ENCODE peak calls at places on chromosomes 5 and 9, in eight cellular contexts. R, P, V, G, T, E, O and Y are unnamed samples.

GRCh38 chr5:132746592-132747063 is 598 bp upstream of the CCNI2 start:
- DNase-seq in R (no peak), P (no peak), V (no peak), G (no peak), T (no peak), E (no peak), O (peak; percentile 93), Y (no peak)

GRCh38 chr5:11590475-11590874 is 313.8 kb downstream of the CTNND2 start:
- DNase-seq in R (no peak), P (no peak), V (no peak), G (no peak), T (no peak), E (no peak), O (no peak), Y (no peak)

GRCh38 chr5:33509036-33509435 is 68.3 kb downstream of the TARS1 start:
- DNase-seq in R (peak; percentile 62), P (no peak), V (no peak), G (no peak), T (no peak), E (no peak), O (no peak), Y (no peak)

GRCh38 chr5:43997647-43998251 is 391.5 kb downstream of the FGF10 start:
- DNase-seq in R (peak; percentile 70), P (no peak), V (no peak), G (no peak), T (no peak), E (no peak), O (no peak), Y (no peak)

GRCh38 chr5:33170414-33170813 is 270.4 kb upstream of the TARS1 start:
- DNase-seq in R (no peak), P (no peak), V (no peak), G (no peak), T (no peak), E (no peak), O (no peak), Y (no peak)

GRCh38 chr9:81092057-81092456 is 597.3 kb downstream of the TLE1 start:
- DNase-seq in R (peak; percentile 23), P (no peak), V (no peak), G (no peak), T (no peak), E (no peak), O (no peak), Y (no peak)

GRCh38 chr9:133935328-133936040 is 56.6 kb downstream of the VAV2 start:
- DNase-seq in R (peak; percentile 70), P (peak; percentile 70), V (no peak), G (no peak), T (no peak), E (no peak), O (no peak), Y (no peak)

GRCh38 chr5:143977891-143978448 is 166.0 kb downstream of the HMHB1 start:
- DNase-seq in R (no peak), P (no peak), V (no peak), G (no peak), T (no peak), E (no peak), O (no peak), Y (no peak)

GRCh38 chr9:124855944-124856773 is 2.9 kb downstream of the WDR38 start:
- DNase-seq in R (no peak), P (no peak), V (no peak), G (no peak), T (no peak), E (peak; percentile 53), O (peak; percentile 93), Y (peak; percentile 86)

GRCh38 chr5:10376530-10376929 is 23.0 kb downstream of the MARCHF6 start:
- DNase-seq in R (no peak), P (no peak), V (no peak), G (no peak), T (no peak), E (no peak), O (no peak), Y (peak; percentile 22)

GRCh38 chr5:146703899-146704298 is 174.7 kb downstream of the PPP2R2B start:
- DNase-seq in R (no peak), P (no peak), V (no peak), G (no peak), T (no peak), E (no peak), O (no peak), Y (no peak)

GRCh38 chr5:123951204-123951977 is 439.4 kb downstream of the CSNK1G3 start:
- DNase-seq in R (peak; percentile 96), P (no peak), V (no peak), G (no peak), T (no peak), E (no peak), O (no peak), Y (no peak)

GRCh38 chr5:143955140-143955539 is 143.2 kb downstream of the HMHB1 start:
- DNase-seq in R (peak; percentile 63), P (no peak), V (no peak), G (no peak), T (no peak), E (no peak), O (no peak), Y (no peak)

GRCh38 chr9:121576281-121577075 is 75.0 kb upstream of the DAB2IP start:
- DNase-seq in R (no peak), P (no peak), V (no peak), G (no peak), T (no peak), E (no peak), O (peak; percentile 69), Y (peak; percentile 64)

GRCh38 chr9:124019771-124020519 is 8.4 kb downstream of the LHX2 start:
- DNase-seq in R (no peak), P (no peak), V (no peak), G (peak; percentile 53), T (no peak), E (no peak), O (no peak), Y (no peak)

GRCh38 chr5:59187772-59188347 is 605.0 kb downstream of the RAB3C start:
- DNase-seq in R (peak; percentile 72), P (no peak), V (no peak), G (no peak), T (no peak), E (no peak), O (no peak), Y (peak; percentile 23)

GRCh38 chr9:136228107-136228875 is 17.3 kb downstream of the QSOX2 start:
- DNase-seq in R (peak; percentile 89), P (no peak), V (no peak), G (no peak), T (no peak), E (no peak), O (no peak), Y (no peak)

DNA sequence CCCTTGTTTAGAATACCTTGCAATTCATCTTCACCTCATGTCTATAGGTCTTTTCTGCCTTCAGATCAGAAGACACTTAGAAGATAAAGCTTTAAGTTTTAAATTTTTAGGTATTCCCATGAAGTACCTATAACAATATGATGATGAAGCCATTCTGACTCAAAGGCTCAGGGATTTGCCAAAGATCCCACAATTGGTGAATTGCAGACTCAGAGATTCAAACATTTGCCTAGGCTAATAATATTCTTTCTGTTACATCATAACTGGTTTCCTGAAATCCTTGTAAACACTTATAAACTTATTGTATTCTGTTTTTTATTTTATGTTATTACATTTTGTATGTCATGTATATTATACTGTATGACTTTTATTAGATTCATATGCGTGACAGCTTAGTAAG is 62.8 kb upstream of the ZFAND5 start:
- DNase-seq in R (no peak), P (no peak), V (no peak), G (no peak), T (no peak), E (no peak), O (no peak), Y (no peak)
- H3K27ac ChIP-seq in R (no peak overlapping the region), P (no peak overlapping the region), V (no peak overlapping the region), G (no peak overlapping the region), T (no peak overlapping the region), E (no peak overlapping the region), O (no peak overlapping the region), Y (no peak overlapping the region)

GRCh38 chr5:151775025-151775606 is 3.4 kb downstream of the G3BP1 start:
- DNase-seq in R (no peak), P (no peak), V (no peak), G (no peak), T (no peak), E (no peak), O (no peak), Y (no peak)
- H3K4me3 ChIP-seq in R (no peak overlapping the region), P (no peak overlapping the region), V (no peak overlapping the region), G (no peak overlapping the region), T (peak overlapping the region; percentile 89), E (no peak overlapping the region), O (peak overlapping the region; percentile 99), Y (no peak overlapping the region)

DNA sequence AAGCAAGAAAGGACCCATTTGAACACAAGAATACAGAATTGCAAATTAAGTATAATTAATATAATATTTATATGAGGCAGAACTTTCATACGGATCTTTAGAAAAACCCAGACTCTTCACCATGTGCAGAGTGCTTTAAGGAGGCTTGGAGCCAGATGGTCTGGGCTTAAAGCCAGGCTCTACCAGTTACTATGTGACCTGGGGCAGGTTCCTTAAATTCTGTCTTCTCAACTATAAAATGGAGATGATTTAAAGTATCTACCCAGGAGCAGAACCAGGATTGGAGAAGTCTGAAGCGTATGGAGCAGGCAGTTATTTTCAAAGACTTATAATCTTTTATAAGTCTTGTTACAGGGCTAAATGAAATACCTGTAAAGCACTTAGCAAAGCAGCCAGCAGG is 202.1 kb downstream of the TSSK1B start:
- DNase-seq in R (no peak), P (peak; percentile 48), V (no peak), G (no peak), T (no peak), E (no peak), O (no peak), Y (peak; percentile 66)
- H3K27ac ChIP-seq in R (no peak overlapping the region), P (no peak overlapping the region), V (no peak overlapping the region), G (no peak overlapping the region), T (no peak overlapping the region), E (no peak overlapping the region), O (no peak overlapping the region), Y (peak overlapping the region; percentile 96)

GRCh38 chr5:14109041-14109747 is 33.9 kb upstream of the TRIO start:
- DNase-seq in R (peak; percentile 75), P (no peak), V (no peak), G (no peak), T (no peak), E (no peak), O (no peak), Y (no peak)
- H3K4me3 ChIP-seq in R (no peak overlapping the region), P (no peak overlapping the region), V (no peak overlapping the region), G (no peak overlapping the region), T (no peak overlapping the region), E (no peak overlapping the region), O (no peak overlapping the region), Y (no peak overlapping the region)

GRCh38 chr9:95874989-95875304 is 544 bp upstream of the ERCC6L2 start:
- DNase-seq in R (no peak), P (peak; percentile 71), V (no peak), G (peak; percentile 68), T (peak; percentile 11), E (peak; percentile 69), O (peak; percentile 63), Y (peak; percentile 73)
- H3K27ac ChIP-seq in R (peak overlapping the region; percentile 78), P (peak overlapping the region; percentile 96), V (no peak overlapping the region), G (no peak overlapping the region), T (no peak overlapping the region), E (peak overlapping the region; percentile 99), O (peak overlapping the region; percentile 99), Y (no peak overlapping the region)

GRCh38 chr5:179906294-179906794 is 1.4 kb downstream of the TBC1D9B start:
- DNase-seq in R (no peak), P (no peak), V (no peak), G (no peak), T (no peak), E (no peak), O (no peak), Y (no peak)
- H3K4me3 ChIP-seq in R (peak overlapping the region; percentile 99), P (no peak overlapping the region), V (peak overlapping the region; percentile 65), G (peak overlapping the region; percentile 67), T (peak overlapping the region; percentile 85), E (no peak overlapping the region), O (peak overlapping the region; percentile 85), Y (no peak overlapping the region)